ENCODE peak calls at places on chromosomes 6 and 20, in four cellular contexts. R is fibroblast of mammary gland, M is cardiac muscle cell, W is OCI-LY7. J is an unnamed sample.

GRCh38 chr6:45640081-45640491 is 262.4 kb upstream of the SUPT3H start:
- DNase-seq in W (no peak), R (peak; percentile 75), M (no peak), J (no peak)

GRCh38 chr20:44056010-44056698 is 130.8 kb downstream of the JPH2 start:
- DNase-seq in M (peak; percentile 71), W (no peak), R (no peak), J (peak; percentile 50)

GRCh38 chr6:35496851-35497570 is at the start of gene TEAD3:
- DNase-seq in M (peak; percentile 89), R (peak; percentile 67), W (peak; percentile 48), J (peak; percentile 31)

GRCh38 chr6:44234101-44235090 is 11.0 kb downstream of the SLC29A1 start:
- DNase-seq in R (peak; percentile 79), W (peak; percentile 62), M (peak; percentile 68), J (peak; percentile 49)

GRCh38 chr6:110342759-110343158 is 15.4 kb downstream of the METTL24 start:
- DNase-seq in W (no peak), R (no peak), M (no peak), J (no peak)

GRCh38 chr6:15506066-15506465 is 156.8 kb downstream of the DTNBP1 start:
- DNase-seq in R (no peak), W (no peak), M (no peak), J (no peak)

GRCh38 chr6:32868257-32868788 is 14.3 kb downstream of the PSMB9 start:
- DNase-seq in M (peak; percentile 80), R (peak; percentile 75), W (peak; percentile 90), J (peak; percentile 88)

GRCh38 chr20:63969851-63970713 is at the start of gene ZNF512B:
- DNase-seq in W (peak; percentile 64), R (no peak), M (peak; percentile 83), J (peak; percentile 81)

GRCh38 chr6:19759117-19759880 is 77.9 kb upstream of the ID4 start:
- DNase-seq in M (no peak), R (peak; percentile 85), W (no peak), J (no peak)

GRCh38 chr6:158758464-158758863 is 60.7 kb downstream of the EZR start:
- DNase-seq in R (no peak), M (peak; percentile 86), W (no peak), J (no peak)

GRCh38 chr20:2752631-2753455 is 47.6 kb downstream of the CPXM1 start:
- DNase-seq in R (peak; percentile 47), W (no peak), M (peak; percentile 70), J (peak; percentile 36)

GRCh38 chr20:3116341-3116740 is 31.8 kb upstream of the AVP start:
- DNase-seq in R (no peak), W (no peak), M (no peak), J (no peak)

GRCh38 chr6:116019428-116019827 is 41.3 kb downstream of the FRK start:
- DNase-seq in R (no peak), M (no peak), W (peak; percentile 67), J (peak; percentile 72)

GRCh38 chr6:129263117-129263516 is 380.2 kb downstream of the LAMA2 start:
- DNase-seq in W (no peak), R (no peak), M (peak; percentile 29), J (no peak)

GRCh38 chr20:1328680-1329330 is at the start of gene SDCBP2:
- DNase-seq in W (no peak), R (no peak), M (no peak), J (no peak)

GRCh38 chr20:22402550-22402949 is 181.8 kb downstream of the FOXA2 start:
- DNase-seq in W (no peak), R (no peak), M (no peak), J (no peak)
- H3K4me3 ChIP-seq in W (no peak overlapping the region), R (no peak overlapping the region), M (no peak overlapping the region), J (no peak overlapping the region)

DNA sequence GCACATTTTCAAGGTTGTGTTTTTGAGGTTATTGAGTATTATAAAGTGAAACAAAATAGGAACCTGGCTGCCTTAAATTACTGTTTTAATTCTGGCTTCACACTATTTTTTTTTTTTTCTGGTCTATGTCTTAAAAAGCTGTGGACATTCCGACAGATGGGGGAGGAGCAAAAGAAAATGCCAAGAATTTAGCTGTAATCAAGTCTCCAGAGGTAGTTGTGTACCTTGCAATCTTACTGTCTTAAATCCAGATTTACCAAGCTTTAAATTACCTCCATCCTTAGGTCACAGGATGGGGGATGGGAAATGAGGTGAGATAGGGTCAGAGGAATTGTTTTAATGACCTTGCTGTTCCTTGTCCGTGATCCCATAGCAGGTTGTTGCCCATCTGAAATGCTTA is 182.8 kb downstream of the UTRN start:
- DNase-seq in M (peak; percentile 3), R (no peak), W (no peak), J (no peak)
- H3K4me3 ChIP-seq in M (no peak overlapping the region), R (no peak overlapping the region), W (no peak overlapping the region), J (no peak overlapping the region)

GRCh38 chr6:39724787-39725631 is at the start of gene KIF6:
- DNase-seq in W (peak; percentile 84), M (peak; percentile 96), R (peak; percentile 82), J (peak; percentile 94)

GRCh38 chr6:39729945-39730344 is 4.7 kb upstream of the KIF6 start:
- DNase-seq in M (no peak), R (no peak), W (no peak), J (no peak)

GRCh38 chr6:39731565-39731964 is 6.4 kb upstream of the KIF6 start:
- DNase-seq in M (no peak), W (no peak), R (no peak), J (no peak)

GRCh38 chr6:39725632-39725997 is 407 bp upstream of the KIF6 start:
- DNase-seq in W (no peak), R (no peak), M (no peak), J (no peak)
- H3K4me3 ChIP-seq in W (peak overlapping the region; percentile 70), R (peak overlapping the region; percentile 62), M (no peak overlapping the region), J (peak overlapping the region; percentile 54)

GRCh38 chr6:71290611-71291010 is 2.0 kb downstream of the OGFRL1 start:
- DNase-seq in W (no peak), R (no peak), M (no peak), J (no peak)
- H3K4me3 ChIP-seq in W (peak overlapping the region; percentile 82), R (no peak overlapping the region), M (no peak overlapping the region), J (no peak overlapping the region)

GRCh38 chr20:8853805-8854338 is 215.0 kb upstream of the PLCB4 start:
- DNase-seq in M (peak; percentile 77), R (peak; percentile 84), W (peak; percentile 49), J (peak; percentile 61)
- H3K4me3 ChIP-seq in M (no peak overlapping the region), R (no peak overlapping the region), W (no peak overlapping the region), J (no peak overlapping the region)

DNA sequence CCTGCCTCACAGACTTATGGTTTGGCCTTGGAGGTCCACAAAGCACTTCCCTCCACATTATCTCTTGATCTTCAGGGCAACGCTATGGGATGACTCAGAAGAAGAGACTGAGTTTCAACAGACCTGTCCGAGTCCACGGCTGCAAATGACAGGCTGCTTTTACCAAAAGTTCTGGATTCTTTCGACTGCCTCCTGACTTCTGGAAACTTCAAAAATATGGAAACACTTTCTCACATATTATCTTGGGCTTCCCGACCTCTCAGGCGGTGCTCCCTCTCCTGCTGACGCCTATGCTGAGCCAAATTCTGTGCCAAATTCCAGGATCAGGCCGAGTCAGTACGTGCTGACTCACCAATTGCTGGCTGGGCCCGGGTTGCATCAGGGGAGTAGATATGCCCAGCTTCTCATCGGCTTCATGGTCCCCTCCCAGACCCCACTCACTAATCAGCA is 190.2 kb downstream of the BMP7 start:
- DNase-seq in W (no peak), R (peak; percentile 46), M (no peak), J (no peak)
- H3K4me3 ChIP-seq in W (no peak overlapping the region), R (no peak overlapping the region), M (no peak overlapping the region), J (no peak overlapping the region)

DNA sequence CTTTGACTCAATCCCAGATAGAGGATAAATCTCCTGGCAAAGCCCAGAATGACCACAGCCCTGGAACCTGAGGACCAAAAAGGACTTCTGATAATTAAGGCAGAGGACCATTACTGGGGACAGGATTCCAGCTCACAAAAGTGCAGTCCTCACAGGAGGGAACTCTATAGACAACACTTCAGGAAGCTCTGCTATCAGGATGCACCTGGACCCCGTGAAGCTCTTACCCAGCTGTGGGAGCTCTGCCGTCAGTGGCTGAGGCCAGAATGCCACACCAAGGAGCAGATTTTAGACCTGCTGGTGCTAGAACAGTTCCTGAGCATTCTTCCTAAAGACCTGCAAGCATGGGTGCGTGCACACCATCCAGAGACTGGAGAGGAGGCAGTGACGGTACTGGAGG is 987 bp downstream of the ZSCAN16 start:
- DNase-seq in R (no peak), M (no peak), W (peak; percentile 64), J (no peak)
- H3K4me3 ChIP-seq in R (no peak overlapping the region), M (no peak overlapping the region), W (peak overlapping the region; percentile 73), J (peak overlapping the region; percentile 100)

GRCh38 chr20:50547956-50548355 is 37.8 kb downstream of the PTPN1 start:
- DNase-seq in M (no peak), W (no peak), R (no peak), J (no peak)
- H3K4me3 ChIP-seq in M (no peak overlapping the region), W (no peak overlapping the region), R (no peak overlapping the region), J (no peak overlapping the region)

GRCh38 chr20:21182832-21183563 is 57.1 kb downstream of the KIZ start:
- DNase-seq in M (no peak), W (no peak), R (peak; percentile 93), J (no peak)

GRCh38 chr20:21185849-21186248 is 60.0 kb downstream of the KIZ start:
- DNase-seq in W (no peak), R (no peak), M (no peak), J (no peak)

GRCh38 chr20:21181028-21181427 is 55.1 kb downstream of the KIZ start:
- DNase-seq in M (no peak), W (no peak), R (no peak), J (no peak)

GRCh38 chr20:21184810-21185209 is 58.9 kb downstream of the KIZ start:
- DNase-seq in M (no peak), W (no peak), R (peak; percentile 46), J (no peak)

GRCh38 chr20:21183722-21184121 is 57.8 kb downstream of the KIZ start:
- DNase-seq in M (no peak), W (no peak), R (peak; percentile 62), J (no peak)
- H3K4me3 ChIP-seq in M (no peak overlapping the region), W (no peak overlapping the region), R (no peak overlapping the region), J (no peak overlapping the region)

J was measured in GM12865.